ENCODE peak calls at places on chromosome 1, in four cellular contexts. One of them, this sample, is unnamed.

GRCh38 chr1:110048240-110048639 is 13.8 kb downstream of the STRIP1 start:
- DNase-seq in HCT116: no peak
- DNase-seq in K562: no peak
- DNase-seq in H1: no peak
- DNase-seq in this sample: no peak

GRCh38 chr1:95953005-95953404 is 719.0 kb downstream of the RWDD3 start:
- DNase-seq in HCT116: peak
- DNase-seq in K562: no peak
- DNase-seq in H1: peak
- DNase-seq in this sample: no peak

GRCh38 chr1:21175324-21175669 is 1.4 kb downstream of the EIF4G3 start:
- DNase-seq in HCT116: no peak
- DNase-seq in K562: peak
- DNase-seq in H1: no peak
- DNase-seq in this sample: no peak

GRCh38 chr1:45116820-45117219 is 89.6 kb downstream of the ZSWIM5 start:
- DNase-seq in HCT116: no peak
- DNase-seq in K562: no peak
- DNase-seq in H1: no peak
- DNase-seq in this sample: no peak

GRCh38 chr1:239563680-239564079 is 177.3 kb downstream of the CHRM3 start:
- DNase-seq in HCT116: no peak
- DNase-seq in K562: no peak
- DNase-seq in H1: no peak
- DNase-seq in this sample: no peak

GRCh38 chr1:117641536-117641935 is 35.7 kb downstream of the TENT5C start:
- DNase-seq in HCT116: no peak
- DNase-seq in K562: no peak
- DNase-seq in H1: no peak
- DNase-seq in this sample: no peak

GRCh38 chr1:198269352-198269940 is 112.6 kb downstream of the NEK7 start:
- DNase-seq in HCT116: no peak
- DNase-seq in K562: no peak
- DNase-seq in H1: no peak
- DNase-seq in this sample: no peak

GRCh38 chr1:246149543-246149942 is 357.5 kb downstream of the SMYD3 start:
- DNase-seq in HCT116: no peak
- DNase-seq in K562: no peak
- DNase-seq in H1: no peak
- DNase-seq in this sample: no peak

GRCh38 chr1:109985251-109986053 is 887 bp downstream of the AHCYL1 start:
- DNase-seq in HCT116: no peak
- DNase-seq in K562: no peak
- DNase-seq in H1: no peak
- DNase-seq in this sample: no peak

GRCh38 chr1:190177555-190177954 is 300.1 kb downstream of the BRINP3 start:
- DNase-seq in HCT116: no peak
- DNase-seq in K562: no peak
- DNase-seq in H1: no peak
- DNase-seq in this sample: no peak

GRCh38 chr1:238772321-238772720 is 614.0 kb upstream of the CHRM3 start:
- DNase-seq in HCT116: no peak
- DNase-seq in K562: no peak
- DNase-seq in H1: no peak
- DNase-seq in this sample: no peak

GRCh38 chr1:160759740-160760139 is 20.7 kb downstream of the SLAMF7 start:
- DNase-seq in HCT116: no peak
- DNase-seq in K562: no peak
- DNase-seq in H1: no peak
- DNase-seq in this sample: no peak

GRCh38 chr1:21704055-21704660 is 35.0 kb upstream of the RAP1GAP start:
- DNase-seq in HCT116: no peak
- DNase-seq in K562: no peak
- DNase-seq in H1: no peak
- DNase-seq in this sample: no peak

GRCh38 chr1:153538315-153538821 is 2.4 kb downstream of the S100A5 start:
- DNase-seq in HCT116: no peak
- DNase-seq in K562: peak
- DNase-seq in H1: no peak
- DNase-seq in this sample: peak

GRCh38 chr1:53783056-53783455 is 44.1 kb upstream of the GLIS1 start:
- DNase-seq in HCT116: no peak
- DNase-seq in K562: no peak
- DNase-seq in H1: no peak
- DNase-seq in this sample: no peak

GRCh38 chr1:21736876-21737275 is 46.1 kb downstream of the USP48 start:
- DNase-seq in HCT116: no peak
- DNase-seq in K562: no peak
- DNase-seq in H1: no peak
- DNase-seq in this sample: peak

GRCh38 chr1:155218854-155219591 is 10.5 kb downstream of the MTX1 start:
- DNase-seq in HCT116: peak
- DNase-seq in K562: peak
- DNase-seq in H1: no peak
- DNase-seq in this sample: no peak
- TF ChIP-seq FOSL1 in HCT116: no peak
- TF ChIP-seq FOSL1 in K562: no peak
- TF ChIP-seq FOSL1 in H1: no peak
- TF ChIP-seq FOSL1 in this sample: no peak

GRCh38 chr1:41682845-41683630 is 198.6 kb upstream of the EDN2 start:
- DNase-seq in HCT116: no peak
- DNase-seq in K562: no peak
- DNase-seq in H1: no peak
- DNase-seq in this sample: no peak
- TF ChIP-seq FOSL1 in HCT116: no peak
- TF ChIP-seq FOSL1 in K562: no peak
- TF ChIP-seq FOSL1 in H1: no peak
- TF ChIP-seq FOSL1 in this sample: no peak

GRCh38 chr1:177996957-177997356 is 27.1 kb upstream of the SEC16B start:
- DNase-seq in HCT116: no peak
- DNase-seq in K562: no peak
- DNase-seq in H1: no peak
- DNase-seq in this sample: no peak
- TF ChIP-seq FOSL1 in HCT116: no peak
- TF ChIP-seq FOSL1 in K562: no peak
- TF ChIP-seq FOSL1 in H1: no peak
- TF ChIP-seq FOSL1 in this sample: no peak

GRCh38 chr1:178752891-178753290 is 27.8 kb downstream of the RALGPS2 start:
- DNase-seq in HCT116: no peak
- DNase-seq in K562: no peak
- DNase-seq in H1: no peak
- DNase-seq in this sample: peak

GRCh38 chr1:178745260-178745659 is 20.2 kb downstream of the RALGPS2 start:
- DNase-seq in HCT116: no peak
- DNase-seq in K562: no peak
- DNase-seq in H1: no peak
- DNase-seq in this sample: peak

GRCh38 chr1:178746345-178746744 is 21.3 kb downstream of the RALGPS2 start:
- DNase-seq in HCT116: no peak
- DNase-seq in K562: no peak
- DNase-seq in H1: no peak
- DNase-seq in this sample: no peak

GRCh38 chr1:178749581-178750166 is 24.6 kb downstream of the RALGPS2 start:
- DNase-seq in HCT116: no peak
- DNase-seq in K562: no peak
- DNase-seq in H1: no peak
- DNase-seq in this sample: no peak
- TF ChIP-seq FOSL1 in HCT116: no peak
- TF ChIP-seq FOSL1 in K562: no peak
- TF ChIP-seq FOSL1 in H1: no peak
- TF ChIP-seq FOSL1 in this sample: no peak

GRCh38 chr1:40435876-40436275 is 14.4 kb upstream of the ZFP69B start:
- DNase-seq in HCT116: no peak
- DNase-seq in K562: no peak
- DNase-seq in H1: no peak
- DNase-seq in this sample: no peak
- TF ChIP-seq FOSL1 in HCT116: no peak
- TF ChIP-seq FOSL1 in K562: no peak
- TF ChIP-seq FOSL1 in H1: no peak
- TF ChIP-seq FOSL1 in this sample: no peak

GRCh38 chr1:1788646-1789431 is 10.6 kb upstream of the NADK start:
- DNase-seq in HCT116: no peak
- DNase-seq in K562: peak
- DNase-seq in H1: no peak
- DNase-seq in this sample: peak
- TF ChIP-seq FOSL1 in HCT116: no peak
- TF ChIP-seq FOSL1 in K562: no peak
- TF ChIP-seq FOSL1 in H1: no peak
- TF ChIP-seq FOSL1 in this sample: no peak

GRCh38 chr1:225460737-225461532 is 33.1 kb upstream of the LBR start:
- DNase-seq in HCT116: no peak
- DNase-seq in K562: no peak
- DNase-seq in H1: no peak
- DNase-seq in this sample: no peak
- TF ChIP-seq FOSL1 in HCT116: no peak
- TF ChIP-seq FOSL1 in K562: no peak
- TF ChIP-seq FOSL1 in H1: no peak
- TF ChIP-seq FOSL1 in this sample: no peak

DNA sequence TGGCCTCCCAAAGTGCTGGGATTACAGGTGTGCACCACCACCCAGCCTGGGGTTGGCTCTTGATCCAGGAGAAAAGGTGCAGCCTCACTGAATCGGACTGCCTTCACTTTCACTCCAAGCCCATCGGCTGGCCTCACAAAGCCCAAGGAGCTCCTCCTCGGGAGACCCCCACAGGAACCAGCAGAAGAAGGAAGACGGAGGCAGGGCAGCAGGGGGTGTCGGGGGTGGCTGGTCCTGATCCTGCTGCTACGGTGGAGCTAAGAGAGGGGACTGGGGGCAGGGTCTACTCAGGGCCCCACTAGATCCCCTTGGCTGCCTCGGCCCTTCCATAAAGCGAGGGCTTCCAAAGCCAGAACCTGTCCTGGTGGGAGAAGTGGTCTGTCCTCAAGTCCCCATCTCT is 93.9 kb downstream of the STUM start:
- DNase-seq in HCT116: no peak
- DNase-seq in K562: no peak
- DNase-seq in H1: no peak
- DNase-seq in this sample: no peak
- TF ChIP-seq FOSL1 in HCT116: no peak
- TF ChIP-seq FOSL1 in K562: no peak
- TF ChIP-seq FOSL1 in H1: no peak
- TF ChIP-seq FOSL1 in this sample: no peak

DNA sequence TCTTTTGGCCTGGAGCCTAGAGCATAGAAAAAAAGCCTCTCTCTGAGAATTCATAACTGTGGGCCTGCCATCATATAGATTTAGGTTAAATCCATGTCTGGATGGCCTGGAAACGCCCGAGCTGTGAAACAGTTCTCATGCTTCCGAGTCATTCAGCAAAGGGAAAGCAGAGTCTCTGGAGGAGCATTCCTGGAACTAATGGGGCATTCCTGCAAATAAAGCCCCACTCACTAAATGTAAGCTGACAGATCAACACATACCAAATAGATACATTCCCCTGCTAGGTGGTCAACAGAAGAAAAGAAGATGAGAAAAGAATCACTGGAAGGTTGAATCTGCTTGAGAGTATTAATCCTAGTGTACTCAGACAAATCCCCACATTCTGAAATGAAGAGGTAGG is 75.9 kb upstream of the GNG4 start:
- DNase-seq in HCT116: no peak
- DNase-seq in K562: no peak
- DNase-seq in H1: no peak
- DNase-seq in this sample: no peak
- TF ChIP-seq FOSL1 in HCT116: no peak
- TF ChIP-seq FOSL1 in K562: no peak
- TF ChIP-seq FOSL1 in H1: no peak
- TF ChIP-seq FOSL1 in this sample: no peak

GRCh38 chr1:99682291-99682751 is 36.4 kb downstream of the PALMD start:
- DNase-seq in HCT116: no peak
- DNase-seq in K562: no peak
- DNase-seq in H1: no peak
- DNase-seq in this sample: no peak
- TF ChIP-seq FOSL1 in HCT116: no peak
- TF ChIP-seq FOSL1 in K562: no peak
- TF ChIP-seq FOSL1 in H1: no peak
- TF ChIP-seq FOSL1 in this sample: no peak